ENCODE peak calls at places on chromosomes 2 and 18, in five cellular contexts. C, H, R, D and K are unnamed samples.

GRCh38 chr2:3137651-3138300 is 239.8 kb downstream of the EIPR1 start:
- DNase-seq in D (no peak), R (no peak), C (no peak), H (no peak), K (no peak)

GRCh38 chr2:224850081-224850480 is 133.9 kb upstream of the CCDC195 start:
- DNase-seq in R (no peak), C (no peak), D (no peak), H (peak; percentile 28), K (peak; percentile 53)

GRCh38 chr2:16791496-16791895 is 125.9 kb upstream of the CYRIA start:
- DNase-seq in D (no peak), C (no peak), R (no peak), H (no peak), K (peak; percentile 27)

GRCh38 chr2:16151651-16152050 is 211.3 kb downstream of the MYCN start:
- DNase-seq in D (no peak), C (no peak), R (no peak), H (no peak), K (no peak)

GRCh38 chr2:44269831-44270230 is 5.4 kb upstream of the SLC3A1 start:
- DNase-seq in D (no peak), C (no peak), R (no peak), H (no peak), K (no peak)

GRCh38 chr2:219352448-219353023 is 20.0 kb upstream of the RESP18 start:
- DNase-seq in C (peak; percentile 80), R (peak; percentile 59), H (peak; percentile 52), D (peak; percentile 79), K (peak; percentile 51)

GRCh38 chr2:151556121-151556520 is 146.4 kb downstream of the RIF1 start:
- DNase-seq in C (no peak), D (no peak), R (no peak), H (no peak), K (peak; percentile 3)

GRCh38 chr2:42449163-42450087 is 44.4 kb downstream of the KCNG3 start:
- DNase-seq in R (no peak), H (no peak), C (no peak), D (no peak), K (no peak)

GRCh38 chr2:53173126-53173525 is 594.5 kb upstream of the CHAC2 start:
- DNase-seq in H (no peak), D (no peak), C (no peak), R (no peak), K (no peak)

GRCh38 chr18:77138270-77138669 is 5.7 kb upstream of the MBP start:
- DNase-seq in H (no peak), C (no peak), R (no peak), D (no peak), K (no peak)

GRCh38 chr18:2651981-2652380 is 3.5 kb upstream of the SMCHD1 start:
- DNase-seq in D (no peak), R (no peak), H (no peak), C (peak; percentile 66), K (peak; percentile 65)

GRCh38 chr18:49907346-49907929 is 94.1 kb upstream of the ACAA2 start:
- DNase-seq in C (no peak), H (no peak), R (no peak), D (no peak), K (no peak)

GRCh38 chr2:233486778-233487552 is 79.6 kb downstream of the USP40 start:
- DNase-seq in D (peak; percentile 4), H (peak; percentile 78), C (peak; percentile 94), R (peak; percentile 90), K (peak; percentile 93)

DNA sequence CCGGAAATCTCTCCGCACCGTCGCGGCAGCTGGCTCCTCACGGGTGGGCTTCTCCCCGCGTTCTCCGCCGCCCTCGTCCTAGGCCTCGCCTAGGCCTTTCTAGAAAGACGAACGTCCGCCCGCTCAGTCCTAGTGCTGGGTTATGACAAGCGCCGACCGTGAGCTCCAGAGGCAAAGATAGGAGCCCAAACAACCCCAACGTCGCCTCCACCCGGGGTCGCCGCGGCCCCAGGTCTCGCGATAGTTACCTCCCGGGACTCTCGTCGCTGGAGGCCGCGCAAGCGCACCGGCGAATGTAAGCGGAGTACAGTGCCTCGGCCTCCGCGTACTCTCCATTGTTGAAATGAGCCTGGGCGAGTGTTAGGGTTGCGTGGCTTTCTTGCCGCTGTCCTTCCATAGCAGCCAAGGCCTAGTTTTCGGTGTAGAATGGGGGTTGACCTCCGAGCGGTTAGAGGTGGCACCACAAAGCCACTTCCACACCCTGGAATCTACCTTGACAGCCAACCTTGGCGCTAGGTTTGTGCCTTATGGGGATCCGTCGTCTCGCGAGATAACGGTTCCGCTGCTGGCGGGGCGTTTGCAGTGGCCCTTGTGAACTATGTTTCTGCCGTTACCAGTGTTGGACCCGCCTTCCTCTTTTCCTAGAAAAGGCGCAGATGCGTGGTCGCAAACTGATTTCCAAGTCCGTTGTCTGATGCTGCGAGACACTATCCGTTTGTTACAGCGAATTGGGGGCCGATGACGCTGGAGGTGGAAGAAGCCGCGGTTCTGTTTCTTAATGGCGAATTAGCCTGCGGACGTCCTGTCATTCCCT is at the start of gene TTC32:
- DNase-seq in H (peak; percentile 93), D (peak; percentile 89), C (peak; percentile 92), R (peak; percentile 97), K (peak; percentile 89)
- TF ChIP-seq CTCF in H (no peak), D (no peak), C (no peak), R (no peak), K (no peak)

DNA sequence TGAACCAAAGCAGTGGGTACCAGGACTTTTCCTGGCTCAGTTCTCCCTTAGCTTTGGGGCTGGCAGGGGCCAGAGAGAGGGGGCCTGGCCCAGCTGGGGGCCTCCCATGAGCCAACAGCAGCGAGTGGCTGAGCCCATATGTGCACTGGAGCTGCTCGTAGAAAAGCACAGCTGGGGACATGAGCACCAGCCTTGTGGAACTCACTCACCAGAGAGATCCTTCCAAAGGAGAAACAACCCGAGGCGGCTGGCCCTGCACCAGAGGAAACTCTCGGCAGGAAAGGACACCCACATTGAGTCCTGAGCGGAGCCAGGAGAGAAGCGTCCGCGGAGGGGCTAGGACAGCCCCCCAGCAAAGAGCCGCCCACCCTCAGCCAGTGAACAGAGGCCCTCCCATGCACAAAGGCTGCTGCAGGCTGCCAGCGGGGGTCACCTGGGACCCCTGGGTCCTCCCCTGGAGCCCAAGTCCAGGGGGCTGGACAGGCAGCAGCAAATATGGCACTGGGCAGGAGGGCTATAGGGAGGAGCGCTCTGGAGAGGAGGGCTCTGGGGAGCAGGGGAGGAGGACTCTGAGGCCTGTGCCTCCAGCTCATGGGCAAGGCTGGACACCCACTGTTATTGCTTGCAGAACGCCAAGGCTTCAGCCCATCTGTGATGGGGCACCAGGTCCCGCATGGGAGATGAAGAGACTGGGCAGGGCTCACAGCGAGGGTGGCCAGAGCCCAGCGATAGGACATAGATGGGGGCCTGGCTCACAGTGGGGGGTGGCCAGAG is 42.1 kb upstream of the SNED1 start:
- DNase-seq in H (no peak), R (no peak), C (no peak), D (no peak), K (no peak)
- TF ChIP-seq CTCF in H (no peak), R (no peak), C (no peak), D (no peak), K (no peak)

DNA sequence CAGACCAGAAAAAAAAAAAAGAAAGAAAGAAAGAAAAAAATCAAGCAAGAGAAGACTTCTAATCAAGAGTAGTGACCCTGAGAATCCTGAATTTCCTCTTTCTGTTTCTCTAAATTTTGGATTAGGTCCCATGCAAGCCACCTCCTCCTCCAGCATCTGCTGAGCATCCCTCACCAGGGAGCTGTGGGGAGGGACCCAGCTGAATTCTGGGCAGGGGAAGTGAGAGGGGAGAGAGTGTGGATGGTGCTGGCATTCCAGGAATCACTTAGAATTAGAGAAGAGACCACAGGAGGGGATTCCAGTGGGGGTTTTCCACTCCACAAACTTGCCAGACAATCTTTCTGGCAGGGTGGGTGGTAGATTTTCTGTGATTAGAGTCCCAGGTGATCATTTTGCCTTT is 279.1 kb downstream of the CLIP4 start:
- DNase-seq in D (no peak), H (no peak), R (no peak), C (no peak), K (no peak)
- TF ChIP-seq CTCF in D (no peak), H (no peak), R (no peak), C (no peak), K (no peak)

GRCh38 chr18:33839452-33840225 is 261.6 kb downstream of the ASXL3 start:
- DNase-seq in R (peak; percentile 59), H (no peak), C (peak; percentile 43), D (peak; percentile 50), K (peak; percentile 71)
- TF ChIP-seq CTCF in R (peak; percentile 42), H (peak; percentile 64), C (peak; percentile 64), D (peak; percentile 55), K (peak; percentile 70)

GRCh38 chr18:9708882-9709877 is 1.1 kb downstream of the RAB31 start:
- DNase-seq in R (peak; percentile 24), D (peak; percentile 65), H (no peak), C (no peak), K (no peak)

GRCh38 chr18:9710037-9710436 is 1.9 kb downstream of the RAB31 start:
- DNase-seq in C (no peak), R (no peak), H (no peak), D (no peak), K (no peak)

GRCh38 chr18:9706081-9706935 is 1.8 kb upstream of the RAB31 start:
- DNase-seq in H (peak; percentile 39), D (no peak), C (no peak), R (no peak), K (peak; percentile 53)

GRCh38 chr18:9707381-9708056 is 582 bp upstream of the RAB31 start:
- DNase-seq in C (no peak), D (no peak), R (peak; percentile 7), H (no peak), K (no peak)

DNA sequence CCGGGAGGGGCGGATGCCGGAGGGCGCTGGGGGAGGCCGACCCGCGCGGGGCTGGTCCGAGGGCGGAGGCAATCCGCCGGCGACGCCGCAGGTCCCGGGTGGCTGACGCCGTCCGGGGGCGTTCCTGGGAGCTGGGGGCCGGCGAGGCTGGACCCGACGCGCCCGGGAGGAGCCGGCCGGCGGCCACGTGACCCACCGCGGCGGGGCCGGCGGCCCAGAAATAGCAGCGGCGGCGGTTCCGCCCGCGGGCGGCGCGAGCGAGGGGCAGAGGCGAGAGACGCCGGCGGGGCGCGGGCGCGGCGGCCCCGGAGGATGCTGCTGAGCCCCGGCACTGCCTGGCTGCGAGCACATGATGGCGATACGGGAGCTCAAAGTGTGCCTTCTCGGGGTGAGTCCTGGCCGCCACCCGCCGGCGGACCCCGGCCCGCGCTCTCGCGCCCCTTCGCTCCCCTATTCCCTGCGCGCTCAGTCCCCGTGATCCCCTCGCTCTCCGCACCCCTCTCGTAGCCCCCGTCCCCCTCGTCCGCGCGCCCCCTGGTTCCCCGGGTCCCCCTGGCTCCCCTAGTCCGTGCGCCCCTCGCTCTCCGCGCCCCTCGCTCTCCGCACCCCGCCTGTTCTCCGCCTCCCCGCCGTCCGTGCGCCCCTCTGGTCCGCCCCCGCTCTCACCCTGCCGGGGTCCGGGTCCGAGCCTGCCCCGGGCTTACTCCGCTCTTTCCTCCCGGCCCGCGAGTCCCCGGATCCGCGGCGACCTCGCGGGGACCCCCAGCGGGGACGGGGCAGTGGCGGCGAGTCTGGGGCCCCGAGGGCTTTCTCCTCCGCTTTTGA is at the start of gene RAB31:
- DNase-seq in R (peak; percentile 67), C (peak; percentile 20), H (peak; percentile 58), D (peak; percentile 83), K (no peak)
- TF ChIP-seq CTCF in R (no peak), C (no peak), H (no peak), D (no peak), K (no peak)